ENCODE peak calls at places on chromosome 18, in six cellular contexts. U, N, D, E, C and P are unnamed samples.
A peak's percentile ranks its signal among the peaks of the same experiment; 100 is the strongest.

GRCh38 chr18:24837065-24837464 is 376.6 kb downstream of the HRH4 start:
- DNase-seq in U (no peak), N (peak; percentile 58), D (no peak), E (no peak), C (no peak), P (no peak)

GRCh38 chr18:43932140-43932539 is 654.9 kb upstream of the SYT4 start:
- DNase-seq in U (no peak), N (peak; percentile 14), D (no peak), E (no peak), C (no peak), P (no peak)

GRCh38 chr18:32358075-32358474 is 112.6 kb downstream of the GAREM1 start:
- DNase-seq in U (no peak), N (no peak), D (no peak), E (no peak), C (no peak), P (no peak)

GRCh38 chr18:76657428-76657827 is 162.4 kb upstream of the ZNF516 start:
- DNase-seq in U (no peak), N (no peak), D (no peak), E (no peak), C (no peak), P (no peak)

GRCh38 chr18:58572680-58573079 is 56.2 kb downstream of the ALPK2 start:
- DNase-seq in U (no peak), N (no peak), D (no peak), E (no peak), C (no peak), P (no peak)

GRCh38 chr18:80067897-80068296 is 33.7 kb downstream of the RBFA start:
- DNase-seq in U (no peak), N (no peak), D (no peak), E (no peak), C (no peak), P (no peak)

GRCh38 chr18:80145191-80145799 is 36.2 kb downstream of the ADNP2 start:
- DNase-seq in U (no peak), N (peak; percentile 14), D (no peak), E (no peak), C (no peak), P (no peak)

GRCh38 chr18:32998921-32999320 is 226.1 kb upstream of the KLHL14 start:
- DNase-seq in U (no peak), N (no peak), D (no peak), E (no peak), C (no peak), P (no peak)

GRCh38 chr18:1663879-1664705 is 759.4 kb downstream of the ADCYAP1 start:
- DNase-seq in U (no peak), N (no peak), D (peak; percentile 57), E (peak; percentile 43), C (no peak), P (no peak)

GRCh38 chr18:58247363-58247834 is 203.4 kb downstream of the NEDD4L start:
- DNase-seq in U (no peak), N (peak; percentile 29), D (no peak), E (no peak), C (peak; percentile 69), P (no peak)

GRCh38 chr18:78978336-78979057 is 1.1 kb upstream of the SALL3 start:
- DNase-seq in U (no peak), N (no peak), D (no peak), E (no peak), C (no peak), P (peak; percentile 84)

GRCh38 chr18:64747803-64748202 is 598.9 kb upstream of the LINC00305 start:
- DNase-seq in U (no peak), N (no peak), D (no peak), E (no peak), C (no peak), P (no peak)

GRCh38 chr18:13366541-13366940 is 148.0 kb downstream of the LDLRAD4 start:
- DNase-seq in U (no peak), N (no peak), D (no peak), E (no peak), C (no peak), P (no peak)

GRCh38 chr18:52694804-52695203 is 354.8 kb downstream of the DCC start:
- DNase-seq in U (no peak), N (peak; percentile 4), D (no peak), E (no peak), C (no peak), P (no peak)

GRCh38 chr18:22637787-22638186 is 220.1 kb upstream of the CTAGE1 start:
- DNase-seq in U (no peak), N (peak; percentile 75), D (no peak), E (no peak), C (no peak), P (no peak)

GRCh38 chr18:36630917-36631316 is 197.9 kb downstream of the TPGS2 start:
- DNase-seq in U (no peak), N (no peak), D (no peak), E (no peak), C (no peak), P (no peak)

GRCh38 chr18:22176622-22177495 is 7.5 kb downstream of the GATA6 start:
- DNase-seq in U (no peak), N (peak; percentile 68), D (peak; percentile 65), E (peak; percentile 62), C (no peak), P (no peak)

GRCh38 chr18:36157441-36157840 is 27.7 kb downstream of the ELP2 start:
- DNase-seq in U (no peak), N (no peak), D (no peak), E (no peak), C (no peak), P (no peak)

GRCh38 chr18:31041346-31042067 is 1.0 kb downstream of the DSC3 start:
- DNase-seq in U (no peak), N (no peak), D (no peak), E (peak; percentile 41), C (no peak), P (no peak)

GRCh38 chr18:31042068-31042390 is 513 bp downstream of the DSC3 start:
- DNase-seq in U (no peak), N (no peak), D (no peak), E (peak; percentile 17), C (no peak), P (no peak)

GRCh38 chr18:31043709-31044108 is 1.2 kb upstream of the DSC3 start:
- DNase-seq in U (no peak), N (no peak), D (no peak), E (no peak), C (no peak), P (no peak)

GRCh38 chr18:31040982-31041345 is 1.6 kb downstream of the DSC3 start:
- DNase-seq in U (no peak), N (peak; percentile 20), D (no peak), E (peak; percentile 31), C (no peak), P (no peak)

DNA sequence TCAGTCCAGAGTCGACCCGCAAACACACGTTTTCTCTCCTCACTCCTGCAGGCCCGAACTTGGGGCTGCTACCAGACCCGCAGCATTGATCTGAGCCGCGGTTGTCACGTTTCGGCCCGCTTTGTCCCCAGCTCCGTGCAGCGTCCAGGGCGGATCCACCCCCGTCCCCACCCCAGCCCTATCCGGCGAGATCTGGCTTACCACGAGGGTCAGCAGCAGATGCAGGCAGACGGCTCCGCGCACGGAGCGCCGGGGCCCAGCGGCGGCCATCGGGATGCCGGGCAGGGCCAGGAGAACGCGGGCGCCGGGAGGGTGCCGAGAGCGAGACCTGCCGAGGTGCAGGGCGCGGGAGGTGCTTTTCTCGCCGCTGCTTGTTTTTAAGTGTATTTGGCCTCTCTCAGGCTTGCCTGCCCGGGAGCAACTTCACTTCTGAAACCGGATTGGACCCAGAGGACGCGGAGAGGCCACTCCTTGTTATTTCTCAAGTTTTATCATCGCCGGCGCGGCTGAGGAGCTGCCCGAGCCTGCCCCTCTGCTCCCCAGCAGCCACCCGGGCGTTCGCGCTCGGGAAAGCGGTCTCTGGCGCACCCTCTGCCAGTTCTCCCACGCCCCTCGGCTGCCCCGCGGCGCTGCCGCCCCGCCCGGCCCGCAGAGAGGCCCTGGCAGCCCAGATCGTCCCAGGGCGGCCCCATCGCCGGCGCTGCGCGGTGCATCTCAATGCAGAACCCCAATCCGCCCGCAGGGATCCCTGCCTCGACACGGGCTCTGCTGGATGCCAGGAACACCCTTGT is at the start of gene DSC3:
- DNase-seq in U (no peak), N (peak; percentile 18), D (no peak), E (peak; percentile 49), C (no peak), P (no peak)
- H3K4me3 ChIP-seq in U (no peak within 1 kb of the TSS), N (no peak within 1 kb of the TSS), D (no peak within 1 kb of the TSS), E (no peak within 1 kb of the TSS), C (peak within 1 kb of the TSS; percentile 50), P (peak within 1 kb of the TSS; percentile 51)

GRCh38 chr18:34643982-34644381 is 66.1 kb upstream of the DTNA start:
- DNase-seq in U (no peak), N (peak; percentile 70), D (no peak), E (no peak), C (no peak), P (no peak)
- TF ChIP-seq CTCF in U (no peak), N (peak; percentile 8), D (no peak), E (no peak), C (no peak), P (no peak)

DNA sequence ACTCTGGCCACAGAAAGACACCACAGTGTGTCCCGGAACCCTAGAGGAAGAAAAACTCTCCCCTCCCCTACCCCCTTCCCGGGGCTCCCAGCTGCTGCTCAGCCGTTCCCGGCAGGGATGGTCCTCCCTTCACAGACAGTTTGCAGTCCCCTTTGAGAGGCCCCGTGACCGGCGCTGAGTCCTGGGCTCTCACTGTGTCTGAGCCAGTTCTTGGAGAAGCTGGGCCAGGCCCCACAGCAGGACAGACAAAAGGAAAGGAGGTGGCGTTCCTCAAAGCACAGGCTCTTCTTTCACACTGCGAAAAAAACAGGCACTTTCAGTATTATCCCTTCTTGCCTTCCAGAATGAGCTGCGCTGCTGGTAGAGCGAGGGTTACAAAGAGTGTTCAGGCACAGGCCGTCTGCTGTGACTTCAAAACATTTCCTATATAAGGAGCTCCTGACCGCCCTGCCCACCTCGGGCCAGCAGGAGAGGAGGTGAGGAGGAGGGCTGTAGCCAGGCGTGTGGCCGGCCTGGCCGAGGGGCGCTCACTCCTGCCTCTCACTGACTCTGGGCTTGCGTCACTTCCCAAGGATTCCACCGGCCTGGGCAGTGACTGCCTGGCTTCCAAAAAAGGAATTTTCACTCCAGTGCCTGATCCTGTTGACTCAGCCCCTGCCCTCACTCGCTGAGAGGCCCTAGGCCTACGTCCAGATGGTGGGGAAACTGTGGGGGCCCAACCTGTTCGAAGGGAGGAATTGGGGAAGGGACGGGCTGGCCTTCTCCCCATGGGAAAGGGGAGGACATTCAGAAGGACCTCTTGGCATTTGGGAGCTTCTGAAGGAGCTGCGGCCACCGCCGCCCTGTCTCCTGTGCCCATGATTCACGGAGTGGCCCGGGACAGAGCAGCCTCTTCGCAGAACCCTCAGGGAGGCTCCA is 24.9 kb downstream of the CIDEA start:
- DNase-seq in U (no peak), N (peak; percentile 97), D (peak; percentile 50), E (peak; percentile 73), C (no peak), P (no peak)
- H3K4me3 ChIP-seq in U (no peak overlapping the region), N (peak overlapping the region; percentile 52), D (no peak overlapping the region), E (no peak overlapping the region), C (peak overlapping the region; percentile 51), P (peak overlapping the region; percentile 43)

GRCh38 chr18:34817636-34818035 is 107.5 kb downstream of the DTNA start:
- DNase-seq in U (no peak), N (no peak), D (no peak), E (no peak), C (no peak), P (no peak)

GRCh38 chr18:34818069-34818468 is 108.0 kb downstream of the DTNA start:
- DNase-seq in U (no peak), N (no peak), D (no peak), E (no peak), C (peak; percentile 57), P (no peak)

GRCh38 chr18:34816183-34816582 is 106.1 kb downstream of the DTNA start:
- DNase-seq in U (no peak), N (no peak), D (no peak), E (no peak), C (no peak), P (no peak)

GRCh38 chr18:34820360-34820759 is 110.3 kb downstream of the DTNA start:
- DNase-seq in U (no peak), N (no peak), D (no peak), E (no peak), C (no peak), P (no peak)

GRCh38 chr18:34821669-34822210 is 111.6 kb downstream of the DTNA start:
- DNase-seq in U (no peak), N (peak; percentile 86), D (no peak), E (no peak), C (no peak), P (no peak)
- TF ChIP-seq CTCF in U (no peak), N (peak; percentile 13), D (no peak), E (no peak), C (no peak), P (no peak)